ENCODE peak calls at places on chromosomes 13 and 19, in six cellular contexts. One of them, this sample, is unnamed.
A peak's percentile ranks its signal among the peaks of the same experiment; 100 is the strongest.

GRCh38 chr13:27792393-27793218 is at the start of gene GSX1:
- DNase-seq in left ventricle myocardium inferior: peak; percentile 63
- DNase-seq in dorsolateral prefrontal cortex: no peak
- DNase-seq in A549: peak; percentile 45
- DNase-seq in brain microvascular endothelial cell: peak; percentile 51
- DNase-seq in heart left ventricle: peak; percentile 55
- DNase-seq in this sample: peak; percentile 71

GRCh38 chr19:52897149-52897935 is at the start of gene ZNF320:
- DNase-seq in left ventricle myocardium inferior: peak; percentile 97
- DNase-seq in dorsolateral prefrontal cortex: peak; percentile 95
- DNase-seq in A549: no peak
- DNase-seq in brain microvascular endothelial cell: peak; percentile 89
- DNase-seq in heart left ventricle: peak; percentile 97
- DNase-seq in this sample: peak; percentile 91

GRCh38 chr13:28622286-28622685 is 36.6 kb upstream of the POMP start:
- DNase-seq in left ventricle myocardium inferior: peak; percentile 38
- DNase-seq in dorsolateral prefrontal cortex: no peak
- DNase-seq in A549: no peak
- DNase-seq in brain microvascular endothelial cell: no peak
- DNase-seq in heart left ventricle: peak; percentile 30
- DNase-seq in this sample: no peak

GRCh38 chr19:6577410-6578125 is 13.4 kb downstream of the CD70 start:
- DNase-seq in left ventricle myocardium inferior: no peak
- DNase-seq in dorsolateral prefrontal cortex: no peak
- DNase-seq in A549: peak; percentile 66
- DNase-seq in brain microvascular endothelial cell: no peak
- DNase-seq in heart left ventricle: no peak
- DNase-seq in this sample: peak; percentile 88

GRCh38 chr19:10317045-10317856 is 1.4 kb upstream of the FDX2 start:
- DNase-seq in left ventricle myocardium inferior: no peak
- DNase-seq in dorsolateral prefrontal cortex: no peak
- DNase-seq in A549: no peak
- DNase-seq in brain microvascular endothelial cell: no peak
- DNase-seq in heart left ventricle: no peak
- DNase-seq in this sample: no peak

GRCh38 chr19:35154535-35155406 is at the start of gene FXYD5:
- DNase-seq in left ventricle myocardium inferior: peak; percentile 72
- DNase-seq in dorsolateral prefrontal cortex: no peak
- DNase-seq in A549: peak; percentile 76
- DNase-seq in brain microvascular endothelial cell: peak; percentile 56
- DNase-seq in heart left ventricle: peak; percentile 76
- DNase-seq in this sample: peak; percentile 75

GRCh38 chr13:33612641-33613638 is 205.0 kb upstream of the RFC3 start:
- DNase-seq in left ventricle myocardium inferior: no peak
- DNase-seq in dorsolateral prefrontal cortex: no peak
- DNase-seq in A549: no peak
- DNase-seq in brain microvascular endothelial cell: no peak
- DNase-seq in heart left ventricle: no peak
- DNase-seq in this sample: no peak

GRCh38 chr19:19214892-19215291 is 3.1 kb downstream of the NCAN start:
- DNase-seq in left ventricle myocardium inferior: no peak
- DNase-seq in dorsolateral prefrontal cortex: no peak
- DNase-seq in A549: no peak
- DNase-seq in brain microvascular endothelial cell: no peak
- DNase-seq in heart left ventricle: no peak
- DNase-seq in this sample: no peak

GRCh38 chr19:5091576-5092215 is 122.8 kb downstream of the KDM4B start:
- DNase-seq in left ventricle myocardium inferior: no peak
- DNase-seq in dorsolateral prefrontal cortex: no peak
- DNase-seq in A549: no peak
- DNase-seq in brain microvascular endothelial cell: no peak
- DNase-seq in heart left ventricle: no peak
- DNase-seq in this sample: no peak

GRCh38 chr19:33524024-33524664 is 2.6 kb upstream of the PEPD start:
- DNase-seq in left ventricle myocardium inferior: no peak
- DNase-seq in dorsolateral prefrontal cortex: no peak
- DNase-seq in A549: no peak
- DNase-seq in brain microvascular endothelial cell: no peak
- DNase-seq in heart left ventricle: no peak
- DNase-seq in this sample: no peak

GRCh38 chr13:67643656-67644055 is 413.5 kb upstream of the PCDH9 start:
- DNase-seq in left ventricle myocardium inferior: no peak
- DNase-seq in dorsolateral prefrontal cortex: no peak
- DNase-seq in A549: no peak
- DNase-seq in brain microvascular endothelial cell: no peak
- DNase-seq in heart left ventricle: no peak
- DNase-seq in this sample: no peak

GRCh38 chr13:113083402-113084061 is 22.1 kb upstream of the F7 start:
- DNase-seq in left ventricle myocardium inferior: peak; percentile 76
- DNase-seq in dorsolateral prefrontal cortex: peak; percentile 75
- DNase-seq in A549: peak; percentile 67
- DNase-seq in brain microvascular endothelial cell: no peak
- DNase-seq in heart left ventricle: peak; percentile 64
- DNase-seq in this sample: peak; percentile 52

GRCh38 chr19:6223461-6224307 is 56.1 kb downstream of the MLLT1 start:
- DNase-seq in left ventricle myocardium inferior: no peak
- DNase-seq in dorsolateral prefrontal cortex: no peak
- DNase-seq in A549: no peak
- DNase-seq in brain microvascular endothelial cell: no peak
- DNase-seq in heart left ventricle: peak; percentile 13
- DNase-seq in this sample: no peak

GRCh38 chr13:34964558-34964957 is 22.5 kb downstream of the NBEA start:
- DNase-seq in left ventricle myocardium inferior: no peak
- DNase-seq in dorsolateral prefrontal cortex: no peak
- DNase-seq in A549: no peak
- DNase-seq in brain microvascular endothelial cell: no peak
- DNase-seq in heart left ventricle: no peak
- DNase-seq in this sample: no peak

GRCh38 chr19:8648240-8648639 is 17.8 kb downstream of the NFILZ start:
- DNase-seq in left ventricle myocardium inferior: no peak
- DNase-seq in dorsolateral prefrontal cortex: no peak
- DNase-seq in A549: no peak
- DNase-seq in brain microvascular endothelial cell: no peak
- DNase-seq in heart left ventricle: no peak
- DNase-seq in this sample: no peak

GRCh38 chr13:57375876-57376275 is 208.9 kb downstream of the PRR20E start:
- DNase-seq in left ventricle myocardium inferior: no peak
- DNase-seq in dorsolateral prefrontal cortex: no peak
- DNase-seq in A549: no peak
- DNase-seq in brain microvascular endothelial cell: no peak
- DNase-seq in heart left ventricle: no peak
- DNase-seq in this sample: no peak

GRCh38 chr19:4103073-4103418 is 20.9 kb downstream of the MAP2K2 start:
- DNase-seq in left ventricle myocardium inferior: no peak
- DNase-seq in dorsolateral prefrontal cortex: no peak
- DNase-seq in A549: no peak
- DNase-seq in brain microvascular endothelial cell: no peak
- DNase-seq in heart left ventricle: no peak
- DNase-seq in this sample: no peak

GRCh38 chr19:5336195-5336965 is 4.2 kb downstream of the PTPRS start:
- DNase-seq in left ventricle myocardium inferior: no peak
- DNase-seq in dorsolateral prefrontal cortex: no peak
- DNase-seq in A549: no peak
- DNase-seq in brain microvascular endothelial cell: no peak
- DNase-seq in heart left ventricle: no peak
- DNase-seq in this sample: no peak

GRCh38 chr13:107827840-107828549 is 387.3 kb downstream of the LIG4 start:
- DNase-seq in left ventricle myocardium inferior: no peak
- DNase-seq in dorsolateral prefrontal cortex: no peak
- DNase-seq in A549: no peak
- DNase-seq in brain microvascular endothelial cell: no peak
- DNase-seq in heart left ventricle: no peak
- DNase-seq in this sample: no peak

GRCh38 chr13:110493613-110494012 is 67.9 kb downstream of the RAB20 start:
- DNase-seq in left ventricle myocardium inferior: no peak
- DNase-seq in dorsolateral prefrontal cortex: no peak
- DNase-seq in A549: no peak
- DNase-seq in brain microvascular endothelial cell: no peak
- DNase-seq in heart left ventricle: no peak
- DNase-seq in this sample: no peak

GRCh38 chr19:44759083-44759804 is 10.7 kb downstream of the BCL3 start:
- DNase-seq in left ventricle myocardium inferior: no peak
- DNase-seq in dorsolateral prefrontal cortex: no peak
- DNase-seq in A549: no peak
- DNase-seq in brain microvascular endothelial cell: no peak
- DNase-seq in heart left ventricle: no peak
- DNase-seq in this sample: no peak

GRCh38 chr19:35044317-35045117 is 3.0 kb downstream of the HPN start:
- DNase-seq in left ventricle myocardium inferior: peak; percentile 63
- DNase-seq in dorsolateral prefrontal cortex: no peak
- DNase-seq in A549: peak; percentile 76
- DNase-seq in brain microvascular endothelial cell: no peak
- DNase-seq in heart left ventricle: no peak
- DNase-seq in this sample: peak; percentile 65

GRCh38 chr13:86945596-86945995 is 725.6 kb upstream of the SLITRK5 start:
- DNase-seq in left ventricle myocardium inferior: no peak
- DNase-seq in dorsolateral prefrontal cortex: no peak
- DNase-seq in A549: no peak
- DNase-seq in brain microvascular endothelial cell: no peak
- DNase-seq in heart left ventricle: no peak
- DNase-seq in this sample: no peak

GRCh38 chr19:13825489-13826475 is 30.5 kb downstream of the ZSWIM4 start:
- DNase-seq in left ventricle myocardium inferior: no peak
- DNase-seq in dorsolateral prefrontal cortex: no peak
- DNase-seq in A549: peak; percentile 53
- DNase-seq in brain microvascular endothelial cell: no peak
- DNase-seq in heart left ventricle: no peak
- DNase-seq in this sample: no peak

GRCh38 chr13:24407844-24408243 is 98.5 kb downstream of the C1QTNF9 start:
- DNase-seq in left ventricle myocardium inferior: no peak
- DNase-seq in dorsolateral prefrontal cortex: no peak
- DNase-seq in A549: no peak
- DNase-seq in brain microvascular endothelial cell: no peak
- DNase-seq in heart left ventricle: no peak
- DNase-seq in this sample: no peak

DNA sequence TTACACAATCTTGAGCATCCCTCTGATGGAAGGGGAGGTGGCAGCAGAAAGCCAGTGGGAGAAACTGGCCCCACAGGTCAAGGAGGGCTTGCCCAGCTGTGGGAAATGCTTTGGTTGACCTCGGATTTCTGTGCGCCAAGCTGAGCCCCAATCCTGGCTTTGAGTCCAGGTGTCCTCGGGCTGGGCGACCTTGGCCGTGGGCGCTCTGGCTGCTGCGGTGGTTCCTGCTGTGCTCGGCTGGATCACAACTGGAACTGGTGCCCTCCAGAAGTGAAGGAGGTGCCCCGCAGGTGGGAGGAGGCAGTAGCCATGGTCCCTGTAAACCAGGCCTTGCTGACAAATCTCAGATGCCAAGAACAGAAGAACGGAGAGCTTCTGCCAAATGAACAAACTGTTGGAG is 56.4 kb downstream of the ZNF676 start:
- DNase-seq in left ventricle myocardium inferior: no peak
- DNase-seq in dorsolateral prefrontal cortex: no peak
- DNase-seq in A549: no peak
- DNase-seq in brain microvascular endothelial cell: no peak
- DNase-seq in heart left ventricle: no peak
- DNase-seq in this sample: no peak
- H3K27ac ChIP-seq in left ventricle myocardium inferior: no peak overlapping the region
- H3K27ac ChIP-seq in dorsolateral prefrontal cortex: no peak overlapping the region
- H3K27ac ChIP-seq in A549: no peak overlapping the region
- H3K27ac ChIP-seq in brain microvascular endothelial cell: no peak overlapping the region
- H3K27ac ChIP-seq in heart left ventricle: no peak overlapping the region
- H3K27ac ChIP-seq in this sample: no peak overlapping the region

DNA sequence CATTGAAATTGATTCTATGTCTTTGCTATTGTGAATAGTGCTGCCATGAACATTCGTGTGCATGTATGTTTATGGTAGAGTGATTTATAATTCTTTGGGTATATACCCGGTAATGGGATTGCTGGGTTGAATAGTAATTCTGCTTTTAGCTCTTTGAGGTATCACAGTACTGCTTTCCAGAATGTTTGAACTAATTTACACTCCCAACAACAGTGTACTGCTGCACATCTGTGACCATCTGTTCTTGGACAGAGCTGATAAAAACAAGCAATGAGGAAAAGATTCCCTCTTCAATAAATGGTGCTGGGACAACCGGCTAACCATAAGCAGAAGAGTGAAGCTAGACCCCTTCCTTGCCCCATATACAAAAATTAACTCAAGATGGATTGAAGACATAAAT is 231.0 kb downstream of the MYO16 start:
- DNase-seq in left ventricle myocardium inferior: no peak
- DNase-seq in dorsolateral prefrontal cortex: no peak
- DNase-seq in A549: no peak
- DNase-seq in brain microvascular endothelial cell: no peak
- DNase-seq in heart left ventricle: no peak
- DNase-seq in this sample: no peak
- TF ChIP-seq CTCF in left ventricle myocardium inferior: no peak
- TF ChIP-seq CTCF in dorsolateral prefrontal cortex: no peak
- TF ChIP-seq CTCF in A549: no peak
- TF ChIP-seq CTCF in brain microvascular endothelial cell: no peak
- TF ChIP-seq CTCF in heart left ventricle: no peak
- TF ChIP-seq CTCF in this sample: no peak

DNA sequence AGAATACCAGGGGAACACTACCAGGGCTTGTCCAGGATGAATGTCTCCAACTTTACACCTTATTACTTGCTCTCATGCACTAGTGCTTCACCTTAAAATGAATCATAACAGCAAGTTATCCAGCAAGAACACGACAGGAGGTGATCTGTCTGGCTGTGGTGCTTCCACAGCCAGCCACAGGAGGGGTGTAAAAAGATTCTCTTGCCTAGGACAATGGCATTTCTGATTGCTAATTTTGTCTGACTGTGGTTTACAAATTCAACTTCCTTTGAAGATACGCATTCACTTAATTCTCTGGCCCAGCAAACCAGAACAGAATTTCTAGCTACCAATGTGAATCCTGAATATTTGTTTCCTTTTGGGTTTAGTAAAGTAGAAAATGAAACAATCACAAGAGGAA is 23.1 kb upstream of the COG3 start:
- DNase-seq in left ventricle myocardium inferior: no peak
- DNase-seq in dorsolateral prefrontal cortex: no peak
- DNase-seq in A549: peak; percentile 16
- DNase-seq in brain microvascular endothelial cell: peak; percentile 11
- DNase-seq in heart left ventricle: no peak
- DNase-seq in this sample: peak; percentile 32
- H3K27ac ChIP-seq in left ventricle myocardium inferior: peak overlapping the region; percentile 83
- H3K27ac ChIP-seq in dorsolateral prefrontal cortex: no peak overlapping the region
- H3K27ac ChIP-seq in A549: no peak overlapping the region
- H3K27ac ChIP-seq in brain microvascular endothelial cell: no peak overlapping the region
- H3K27ac ChIP-seq in heart left ventricle: peak overlapping the region; percentile 84
- H3K27ac ChIP-seq in this sample: no peak overlapping the region

DNA sequence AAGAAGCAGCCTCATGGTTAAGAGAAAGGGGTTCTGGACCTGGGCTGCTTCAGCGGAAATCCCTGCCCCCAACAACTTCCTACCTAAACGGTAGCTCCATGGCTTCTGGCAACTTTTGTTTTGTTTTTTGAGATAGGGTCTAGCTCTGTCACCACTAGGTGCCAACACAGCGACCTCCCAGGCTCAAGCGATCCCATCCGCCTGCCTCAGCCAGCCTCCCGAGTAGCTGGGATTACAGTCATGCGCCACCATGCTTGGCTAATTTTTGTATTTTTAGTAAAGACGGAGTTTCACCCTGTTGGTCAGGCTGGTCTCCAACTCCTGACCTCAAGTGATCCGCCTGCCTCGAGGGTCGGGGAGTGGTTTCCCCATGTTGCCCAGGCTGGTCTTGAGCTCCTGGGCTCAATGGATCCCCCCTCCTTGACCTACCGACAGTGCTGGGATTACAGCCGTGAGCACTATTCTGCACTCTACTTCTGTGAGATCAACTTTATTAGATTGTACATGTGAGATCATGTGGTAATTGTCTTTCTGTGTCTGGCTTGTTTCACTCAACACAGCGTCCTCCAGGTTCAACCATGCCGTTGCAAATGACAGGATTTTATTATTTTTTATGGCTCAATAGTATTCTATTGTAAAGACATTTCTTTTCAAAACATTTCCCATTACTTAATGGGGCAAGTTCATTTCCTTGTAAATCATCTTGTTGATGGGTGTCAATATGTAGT is 1.3 kb upstream of the OBI1 start:
- DNase-seq in left ventricle myocardium inferior: no peak
- DNase-seq in dorsolateral prefrontal cortex: no peak
- DNase-seq in A549: peak; percentile 33
- DNase-seq in brain microvascular endothelial cell: no peak
- DNase-seq in heart left ventricle: no peak
- DNase-seq in this sample: no peak
- TF ChIP-seq CTCF in left ventricle myocardium inferior: no peak
- TF ChIP-seq CTCF in dorsolateral prefrontal cortex: no peak
- TF ChIP-seq CTCF in A549: no peak
- TF ChIP-seq CTCF in brain microvascular endothelial cell: no peak
- TF ChIP-seq CTCF in heart left ventricle: no peak
- TF ChIP-seq CTCF in this sample: no peak